ENCODE peak calls at places on chromosomes 7 and 10, in ten cellular contexts. One of them, this sample, is unnamed.

GRCh38 chr10:106493166-106493565 is 671.3 kb downstream of the SORCS1 start:
- DNase-seq in A549: no peak
- DNase-seq in OCI-LY7: no peak
- DNase-seq in small intestine: no peak
- DNase-seq in mammary epithelial cell: no peak
- DNase-seq in GM23248: no peak
- DNase-seq in GM12864: no peak
- DNase-seq in fibroblast of the aortic adventitia: no peak
- DNase-seq in colonic mucosa: no peak
- DNase-seq in PC-3: no peak
- DNase-seq in this sample: no peak

GRCh38 chr10:2791774-2792443 is 275.4 kb upstream of the PFKP start:
- DNase-seq in A549: no peak
- DNase-seq in small intestine: no peak
- DNase-seq in GM23248: no peak
- DNase-seq in colonic mucosa: no peak
- DNase-seq in OCI-LY7: no peak
- DNase-seq in fibroblast of the aortic adventitia: no peak
- DNase-seq in mammary epithelial cell: no peak
- DNase-seq in PC-3: no peak
- DNase-seq in GM12864: peak
- DNase-seq in this sample: no peak

GRCh38 chr7:29457565-29457971 is 106.1 kb upstream of the PRR15 start:
- DNase-seq in fibroblast of the aortic adventitia: no peak
- DNase-seq in GM23248: peak
- DNase-seq in A549: no peak
- DNase-seq in GM12864: no peak
- DNase-seq in colonic mucosa: peak
- DNase-seq in OCI-LY7: no peak
- DNase-seq in PC-3: no peak
- DNase-seq in small intestine: no peak
- DNase-seq in mammary epithelial cell: no peak
- DNase-seq in this sample: no peak

GRCh38 chr10:23192396-23192740 is 256 bp downstream of the PTF1A start:
- DNase-seq in OCI-LY7: no peak
- DNase-seq in small intestine: no peak
- DNase-seq in PC-3: no peak
- DNase-seq in GM12864: no peak
- DNase-seq in mammary epithelial cell: peak
- DNase-seq in GM23248: no peak
- DNase-seq in colonic mucosa: no peak
- DNase-seq in A549: no peak
- DNase-seq in fibroblast of the aortic adventitia: no peak
- DNase-seq in this sample: no peak

GRCh38 chr7:127996253-127997071 is 34.8 kb downstream of the LRRC4 start:
- DNase-seq in small intestine: no peak
- DNase-seq in GM23248: no peak
- DNase-seq in fibroblast of the aortic adventitia: no peak
- DNase-seq in A549: no peak
- DNase-seq in OCI-LY7: no peak
- DNase-seq in colonic mucosa: no peak
- DNase-seq in mammary epithelial cell: no peak
- DNase-seq in GM12864: no peak
- DNase-seq in PC-3: no peak
- DNase-seq in this sample: no peak

GRCh38 chr7:66522518-66522917 is 106.2 kb upstream of the KCTD7 start:
- DNase-seq in mammary epithelial cell: no peak
- DNase-seq in colonic mucosa: no peak
- DNase-seq in A549: peak
- DNase-seq in small intestine: peak
- DNase-seq in PC-3: peak
- DNase-seq in GM23248: peak
- DNase-seq in fibroblast of the aortic adventitia: no peak
- DNase-seq in GM12864: no peak
- DNase-seq in OCI-LY7: peak
- DNase-seq in this sample: no peak

GRCh38 chr7:46486264-46487206 is 565.5 kb upstream of the IGFBP3 start:
- DNase-seq in mammary epithelial cell: peak
- DNase-seq in small intestine: peak
- DNase-seq in A549: peak
- DNase-seq in fibroblast of the aortic adventitia: peak
- DNase-seq in PC-3: peak
- DNase-seq in OCI-LY7: no peak
- DNase-seq in GM23248: peak
- DNase-seq in GM12864: no peak
- DNase-seq in colonic mucosa: peak
- DNase-seq in this sample: no peak

GRCh38 chr7:128215739-128216138 is 25.3 kb upstream of the LEP start:
- DNase-seq in fibroblast of the aortic adventitia: peak
- DNase-seq in GM12864: no peak
- DNase-seq in colonic mucosa: no peak
- DNase-seq in GM23248: peak
- DNase-seq in A549: no peak
- DNase-seq in mammary epithelial cell: no peak
- DNase-seq in OCI-LY7: no peak
- DNase-seq in PC-3: peak
- DNase-seq in small intestine: no peak
- DNase-seq in this sample: no peak

GRCh38 chr7:124764847-124765400 is 668 bp downstream of the GPR37 start:
- DNase-seq in small intestine: peak
- DNase-seq in PC-3: peak
- DNase-seq in OCI-LY7: no peak
- DNase-seq in fibroblast of the aortic adventitia: no peak
- DNase-seq in A549: no peak
- DNase-seq in mammary epithelial cell: peak
- DNase-seq in colonic mucosa: peak
- DNase-seq in GM23248: no peak
- DNase-seq in GM12864: no peak
- DNase-seq in this sample: no peak

GRCh38 chr10:3468919-3469638 is 296.5 kb upstream of the PITRM1 start:
- DNase-seq in A549: peak
- DNase-seq in PC-3: peak
- DNase-seq in GM12864: no peak
- DNase-seq in mammary epithelial cell: peak
- DNase-seq in OCI-LY7: no peak
- DNase-seq in colonic mucosa: no peak
- DNase-seq in small intestine: no peak
- DNase-seq in GM23248: peak
- DNase-seq in fibroblast of the aortic adventitia: peak
- DNase-seq in this sample: peak

GRCh38 chr7:231858-232246 is 39.5 kb downstream of the FAM20C start:
- DNase-seq in GM12864: no peak
- DNase-seq in colonic mucosa: no peak
- DNase-seq in OCI-LY7: no peak
- DNase-seq in fibroblast of the aortic adventitia: no peak
- DNase-seq in PC-3: no peak
- DNase-seq in GM23248: no peak
- DNase-seq in mammary epithelial cell: no peak
- DNase-seq in small intestine: no peak
- DNase-seq in A549: no peak
- DNase-seq in this sample: no peak

GRCh38 chr7:87058739-87059524 is 522 bp downstream of the ELAPOR2 start:
- DNase-seq in small intestine: peak
- DNase-seq in OCI-LY7: peak
- DNase-seq in GM12864: no peak
- DNase-seq in fibroblast of the aortic adventitia: no peak
- DNase-seq in mammary epithelial cell: no peak
- DNase-seq in PC-3: no peak
- DNase-seq in GM23248: peak
- DNase-seq in A549: no peak
- DNase-seq in colonic mucosa: peak
- DNase-seq in this sample: no peak

GRCh38 chr7:128019330-128019729 is 11.9 kb downstream of the LRRC4 start:
- DNase-seq in small intestine: no peak
- DNase-seq in colonic mucosa: no peak
- DNase-seq in OCI-LY7: no peak
- DNase-seq in fibroblast of the aortic adventitia: no peak
- DNase-seq in A549: no peak
- DNase-seq in GM12864: no peak
- DNase-seq in mammary epithelial cell: no peak
- DNase-seq in PC-3: no peak
- DNase-seq in GM23248: no peak
- DNase-seq in this sample: no peak

GRCh38 chr10:20888620-20889337 is 8.3 kb downstream of the NEBL start:
- DNase-seq in OCI-LY7: peak
- DNase-seq in A549: no peak
- DNase-seq in GM12864: no peak
- DNase-seq in PC-3: no peak
- DNase-seq in colonic mucosa: no peak
- DNase-seq in fibroblast of the aortic adventitia: no peak
- DNase-seq in GM23248: peak
- DNase-seq in small intestine: no peak
- DNase-seq in mammary epithelial cell: no peak
- DNase-seq in this sample: no peak

GRCh38 chr10:114471906-114472873 is 67.9 kb upstream of the AFAP1L2 start:
- DNase-seq in PC-3: peak
- DNase-seq in fibroblast of the aortic adventitia: no peak
- DNase-seq in OCI-LY7: no peak
- DNase-seq in mammary epithelial cell: no peak
- DNase-seq in A549: no peak
- DNase-seq in small intestine: peak
- DNase-seq in GM23248: no peak
- DNase-seq in GM12864: no peak
- DNase-seq in colonic mucosa: peak
- DNase-seq in this sample: no peak

GRCh38 chr7:134693256-134693655 is 46.6 kb downstream of the BPGM start:
- DNase-seq in mammary epithelial cell: peak
- DNase-seq in GM12864: no peak
- DNase-seq in OCI-LY7: no peak
- DNase-seq in A549: peak
- DNase-seq in colonic mucosa: no peak
- DNase-seq in small intestine: no peak
- DNase-seq in GM23248: peak
- DNase-seq in fibroblast of the aortic adventitia: peak
- DNase-seq in PC-3: peak
- DNase-seq in this sample: peak

GRCh38 chr10:89643812-89644690 is 991 bp downstream of the PANK1 start:
- DNase-seq in A549: peak
- DNase-seq in colonic mucosa: peak
- DNase-seq in PC-3: peak
- DNase-seq in GM12864: peak
- DNase-seq in GM23248: peak
- DNase-seq in mammary epithelial cell: peak
- DNase-seq in OCI-LY7: peak
- DNase-seq in small intestine: peak
- DNase-seq in fibroblast of the aortic adventitia: peak
- DNase-seq in this sample: peak

DNA sequence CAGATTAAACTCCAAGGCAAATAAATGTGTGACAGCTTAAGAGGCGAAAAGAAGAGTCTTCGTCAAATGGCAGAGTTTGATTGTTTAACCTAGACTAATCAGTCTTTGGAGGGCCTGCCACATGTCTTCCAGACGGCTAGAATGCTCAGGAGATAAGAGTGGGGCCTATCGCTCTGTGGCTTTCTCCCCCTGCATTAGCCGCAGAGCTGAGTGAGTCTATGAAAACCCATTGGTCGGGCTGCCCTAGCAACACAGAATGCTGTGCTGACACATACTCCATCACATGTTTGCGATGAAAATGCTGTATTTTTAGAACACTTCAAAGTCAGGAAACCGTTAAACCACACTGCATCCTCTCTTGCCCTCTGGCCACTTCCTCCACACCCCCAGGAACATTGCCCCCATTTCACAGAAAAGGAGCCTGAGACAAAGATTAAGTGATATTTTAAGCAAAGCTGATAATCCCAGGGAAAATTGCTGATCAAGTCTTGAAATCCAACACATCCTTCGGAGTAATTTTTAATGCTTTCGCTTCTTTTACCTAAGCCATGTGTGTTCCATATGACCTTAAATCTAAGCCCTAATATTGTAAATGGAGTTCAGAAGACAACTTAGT is 161.0 kb downstream of the CELF2 start:
- DNase-seq in A549: no peak
- DNase-seq in GM12864: peak
- DNase-seq in PC-3: no peak
- DNase-seq in small intestine: peak
- DNase-seq in fibroblast of the aortic adventitia: peak
- DNase-seq in OCI-LY7: peak
- DNase-seq in mammary epithelial cell: no peak
- DNase-seq in colonic mucosa: peak
- DNase-seq in GM23248: no peak
- DNase-seq in this sample: peak
- H3K4me3 ChIP-seq in A549: no peak
- H3K4me3 ChIP-seq in GM12864: peak
- H3K4me3 ChIP-seq in PC-3: no peak
- H3K4me3 ChIP-seq in small intestine: no peak
- H3K4me3 ChIP-seq in fibroblast of the aortic adventitia: no peak
- H3K4me3 ChIP-seq in OCI-LY7: peak
- H3K4me3 ChIP-seq in mammary epithelial cell: no peak
- H3K4me3 ChIP-seq in colonic mucosa: no peak
- H3K4me3 ChIP-seq in GM23248: no peak
- H3K4me3 ChIP-seq in this sample: no peak

GRCh38 chr10:51788270-51788669 is 88.9 kb upstream of the CSTF2T start:
- DNase-seq in small intestine: no peak
- DNase-seq in PC-3: no peak
- DNase-seq in mammary epithelial cell: no peak
- DNase-seq in GM23248: no peak
- DNase-seq in colonic mucosa: no peak
- DNase-seq in OCI-LY7: no peak
- DNase-seq in GM12864: no peak
- DNase-seq in A549: no peak
- DNase-seq in fibroblast of the aortic adventitia: no peak
- DNase-seq in this sample: no peak
- H3K4me3 ChIP-seq in small intestine: no peak
- H3K4me3 ChIP-seq in PC-3: no peak
- H3K4me3 ChIP-seq in mammary epithelial cell: no peak
- H3K4me3 ChIP-seq in GM23248: no peak
- H3K4me3 ChIP-seq in colonic mucosa: no peak
- H3K4me3 ChIP-seq in OCI-LY7: no peak
- H3K4me3 ChIP-seq in GM12864: no peak
- H3K4me3 ChIP-seq in A549: no peak
- H3K4me3 ChIP-seq in fibroblast of the aortic adventitia: no peak
- H3K4me3 ChIP-seq in this sample: no peak

GRCh38 chr10:7948601-7949000 is 105.9 kb upstream of the GATA3 start:
- DNase-seq in A549: no peak
- DNase-seq in GM23248: peak
- DNase-seq in colonic mucosa: no peak
- DNase-seq in OCI-LY7: no peak
- DNase-seq in fibroblast of the aortic adventitia: peak
- DNase-seq in PC-3: peak
- DNase-seq in mammary epithelial cell: no peak
- DNase-seq in GM12864: no peak
- DNase-seq in small intestine: no peak
- DNase-seq in this sample: no peak
- H3K4me3 ChIP-seq in A549: no peak
- H3K4me3 ChIP-seq in GM23248: no peak
- H3K4me3 ChIP-seq in colonic mucosa: no peak
- H3K4me3 ChIP-seq in OCI-LY7: no peak
- H3K4me3 ChIP-seq in fibroblast of the aortic adventitia: no peak
- H3K4me3 ChIP-seq in PC-3: peak
- H3K4me3 ChIP-seq in mammary epithelial cell: no peak
- H3K4me3 ChIP-seq in GM12864: no peak
- H3K4me3 ChIP-seq in small intestine: no peak
- H3K4me3 ChIP-seq in this sample: no peak

DNA sequence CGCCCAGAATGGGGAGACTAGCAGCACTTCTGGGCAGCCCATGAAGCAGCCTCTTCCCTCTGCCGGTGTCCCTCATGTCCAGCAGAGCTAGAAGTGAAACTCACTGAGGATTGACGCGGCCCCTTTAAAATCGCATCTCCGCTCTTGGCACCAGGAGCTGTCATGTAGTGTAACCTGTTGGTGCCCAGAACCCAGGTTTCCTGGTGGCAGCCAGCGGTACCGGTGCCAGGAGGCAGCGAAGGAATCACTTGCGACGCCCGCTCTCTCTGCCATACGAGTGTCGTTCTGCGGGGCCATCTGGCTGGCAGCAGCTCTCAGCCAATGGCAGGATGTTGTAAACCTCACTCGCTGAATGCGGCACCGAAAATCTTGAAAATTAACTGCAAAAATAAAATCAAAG is 82.7 kb downstream of the CUX1 start:
- DNase-seq in mammary epithelial cell: peak
- DNase-seq in GM23248: peak
- DNase-seq in fibroblast of the aortic adventitia: no peak
- DNase-seq in colonic mucosa: no peak
- DNase-seq in OCI-LY7: no peak
- DNase-seq in GM12864: no peak
- DNase-seq in PC-3: no peak
- DNase-seq in small intestine: no peak
- DNase-seq in A549: no peak
- DNase-seq in this sample: no peak
- H3K4me3 ChIP-seq in mammary epithelial cell: peak
- H3K4me3 ChIP-seq in GM23248: peak
- H3K4me3 ChIP-seq in fibroblast of the aortic adventitia: peak
- H3K4me3 ChIP-seq in colonic mucosa: no peak
- H3K4me3 ChIP-seq in OCI-LY7: no peak
- H3K4me3 ChIP-seq in GM12864: no peak
- H3K4me3 ChIP-seq in PC-3: no peak
- H3K4me3 ChIP-seq in small intestine: no peak
- H3K4me3 ChIP-seq in A549: no peak
- H3K4me3 ChIP-seq in this sample: no peak

This sample was measured in retinal pigment epithelial cell.